ENCODE peak calls at places on chromosome 17, in five cellular contexts. O, A, G, T and V are unnamed samples.

GRCh38 chr17:51869387-51869786 is 289.1 kb downstream of the CA10 start:
- DNase-seq in O (peak), A (no peak), G (no peak), T (peak), V (no peak)

GRCh38 chr17:79691931-79692330 is 38.8 kb upstream of the ENPP7 start:
- DNase-seq in O (no peak), A (peak), G (no peak), T (no peak), V (no peak)

GRCh38 chr17:44911133-44912001 is 3.9 kb downstream of the GFAP start:
- DNase-seq in O (peak), A (peak), G (no peak), T (peak), V (no peak)

GRCh38 chr17:1907216-1907631 is 77.4 kb downstream of the RPA1 start:
- DNase-seq in O (no peak), A (peak), G (no peak), T (no peak), V (no peak)

GRCh38 chr17:48718781-48719641 is 3.3 kb downstream of the PRAC1 start:
- DNase-seq in O (no peak), A (no peak), G (no peak), T (no peak), V (no peak)

GRCh38 chr17:43316522-43317142 is 82.2 kb upstream of the ARL4D start:
- DNase-seq in O (peak), A (no peak), G (no peak), T (peak), V (no peak)

GRCh38 chr17:68424861-68425260 is 32.4 kb downstream of the WIPI1 start:
- DNase-seq in O (no peak), A (no peak), G (no peak), T (no peak), V (no peak)

GRCh38 chr17:35022536-35023063 is 40.9 kb downstream of the RFFL start:
- DNase-seq in O (peak), A (peak), G (peak), T (peak), V (peak)

GRCh38 chr17:58301504-58302150 is 20.9 kb upstream of the MPO start:
- DNase-seq in O (no peak), A (no peak), G (no peak), T (no peak), V (no peak)

GRCh38 chr17:42421479-42422332 is 1.4 kb downstream of the CAVIN1 start:
- DNase-seq in O (no peak), A (peak), G (no peak), T (peak), V (no peak)

GRCh38 chr17:64170286-64170685 is 40.3 kb upstream of the ERN1 start:
- DNase-seq in O (no peak), A (peak), G (no peak), T (no peak), V (no peak)

GRCh38 chr17:73291260-73291801 is 20.5 kb downstream of the CDC42EP4 start:
- DNase-seq in O (peak), A (peak), G (no peak), T (peak), V (no peak)

GRCh38 chr17:55067697-55068439 is 99.3 kb downstream of the STXBP4 start:
- DNase-seq in O (no peak), A (no peak), G (no peak), T (peak), V (no peak)

GRCh38 chr17:83076930-83077329 is 2.5 kb upstream of the METRNL start:
- DNase-seq in O (no peak), A (no peak), G (no peak), T (no peak), V (no peak)

GRCh38 chr17:18932360-18933055 is 19.5 kb upstream of the SLC5A10 start:
- DNase-seq in O (peak), A (no peak), G (no peak), T (no peak), V (no peak)

GRCh38 chr17:16820161-16820877 is 130.3 kb downstream of the CCDC144A start:
- DNase-seq in O (no peak), A (no peak), G (no peak), T (no peak), V (no peak)

GRCh38 chr17:82396601-82397435 is 21.3 kb upstream of the HEXD start:
- DNase-seq in O (no peak), A (peak), G (no peak), T (peak), V (no peak)

GRCh38 chr17:50565559-50566350 is 5.2 kb downstream of the CACNA1G start:
- DNase-seq in O (peak), A (no peak), G (no peak), T (no peak), V (peak)

GRCh38 chr17:12918132-12918531 is 99.7 kb downstream of the ELAC2 start:
- DNase-seq in O (no peak), A (no peak), G (no peak), T (no peak), V (peak)

GRCh38 chr17:16987830-16988601 is 16.1 kb upstream of the TNFRSF13B start:
- DNase-seq in O (peak), A (peak), G (peak), T (peak), V (peak)

GRCh38 chr17:60909405-60909804 is 231.8 kb downstream of the BCAS3 start:
- DNase-seq in O (no peak), A (no peak), G (no peak), T (no peak), V (no peak)

GRCh38 chr17:728911-729310 is 3.5 kb upstream of the TLCD3A start:
- DNase-seq in O (no peak), A (no peak), G (no peak), T (no peak), V (no peak)
- TF ChIP-seq CTCF in O (no peak), A (no peak), G (no peak), T (no peak), V (no peak)

GRCh38 chr17:65194670-65195334 is 57.6 kb downstream of the RGS9 start:
- DNase-seq in O (no peak), A (no peak), G (no peak), T (no peak), V (no peak)
- TF ChIP-seq CTCF in O (no peak), A (no peak), G (no peak), T (no peak), V (no peak)

DNA sequence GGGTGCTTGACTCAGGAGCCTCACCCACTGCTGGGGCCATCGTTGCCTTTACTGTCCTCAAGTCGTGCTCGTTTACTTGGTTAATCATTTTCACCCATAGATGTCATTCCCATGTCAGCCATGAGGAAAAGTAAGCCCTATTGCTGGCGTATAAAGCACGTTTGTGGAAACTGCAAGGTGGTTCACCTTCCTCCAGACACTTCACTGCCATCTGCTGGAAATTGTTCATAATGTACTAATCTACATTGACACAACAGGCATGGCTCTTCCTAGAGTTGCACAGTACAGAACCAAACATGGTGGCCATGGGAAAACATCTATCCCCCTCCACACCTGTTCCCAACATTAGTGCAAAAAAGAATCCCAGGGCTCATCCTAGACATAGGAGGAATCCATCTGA is 116.6 kb downstream of the ZNF18 start:
- DNase-seq in O (peak), A (no peak), G (no peak), T (peak), V (no peak)
- TF ChIP-seq CTCF in O (peak), A (no peak), G (peak), T (peak), V (peak)

GRCh38 chr17:31487063-31487647 is 95.7 kb downstream of the RAB11FIP4 start:
- DNase-seq in O (no peak), A (no peak), G (no peak), T (no peak), V (no peak)
- TF ChIP-seq CTCF in O (no peak), A (no peak), G (no peak), T (no peak), V (no peak)

GRCh38 chr17:76538941-76539340 is 903 bp upstream of the PRCD start:
- DNase-seq in O (no peak), A (no peak), G (no peak), T (no peak), V (no peak)

GRCh38 chr17:76542566-76542971 is 2.7 kb downstream of the PRCD start:
- DNase-seq in O (no peak), A (no peak), G (no peak), T (no peak), V (no peak)

GRCh38 chr17:76539631-76540271 is at the start of gene PRCD:
- DNase-seq in O (no peak), A (no peak), G (no peak), T (no peak), V (no peak)

GRCh38 chr17:76541739-76542450 is 2.1 kb downstream of the PRCD start:
- DNase-seq in O (no peak), A (no peak), G (no peak), T (no peak), V (no peak)

DNA sequence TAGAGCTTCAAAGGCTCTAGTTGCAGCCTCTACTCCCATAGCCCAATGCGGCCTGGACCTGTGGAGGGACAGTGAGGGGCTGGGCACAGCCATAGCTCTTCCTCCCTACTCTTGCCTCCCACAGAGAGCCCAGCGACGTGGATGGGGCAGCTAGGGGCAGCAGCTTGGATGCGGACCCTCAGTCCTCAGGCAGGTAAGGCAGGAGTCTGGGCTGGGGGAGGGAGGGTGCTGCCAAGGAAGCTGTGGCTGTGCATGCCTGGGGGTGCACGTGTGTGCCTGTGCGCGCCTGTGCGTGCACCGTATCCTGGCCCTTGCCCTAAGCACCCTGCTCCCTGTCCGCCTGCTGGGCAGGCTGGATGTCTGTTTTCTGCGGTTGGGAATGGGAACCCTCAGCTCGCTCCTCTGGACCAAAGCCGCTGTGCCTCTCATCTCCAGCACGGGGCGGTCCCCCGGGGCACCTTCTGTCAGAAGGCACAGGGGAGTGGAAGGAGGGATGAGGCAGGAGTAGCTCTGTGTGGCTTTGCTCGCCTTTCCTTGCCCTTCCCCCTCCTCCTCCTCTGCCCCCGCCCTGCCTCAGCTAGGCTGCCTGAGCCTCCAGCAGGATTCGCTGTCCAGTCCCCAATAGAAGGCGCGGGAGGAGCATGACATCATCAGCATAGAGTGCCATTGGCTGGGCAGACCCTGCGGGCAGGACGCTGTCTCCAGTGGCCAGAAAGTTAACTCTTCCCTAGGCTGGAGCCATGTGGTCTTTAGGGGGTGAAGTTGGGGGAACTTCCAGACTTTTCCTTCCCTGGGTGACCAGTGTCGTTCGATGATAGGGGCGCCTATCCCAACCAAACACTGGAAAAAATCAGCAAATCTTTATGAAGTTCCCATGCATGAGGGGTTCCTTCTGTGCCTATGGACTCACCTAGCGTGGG is 797 bp downstream of the PRCD start:
- DNase-seq in O (peak), A (peak), G (no peak), T (peak), V (peak)
- TF ChIP-seq CTCF in O (no peak), A (peak), G (no peak), T (no peak), V (peak)

GRCh38 chr17:39729280-39729851 is 966 bp downstream of the MIEN1 start:
- DNase-seq in O (no peak), A (no peak), G (no peak), T (no peak), V (no peak)
- TF ChIP-seq CTCF in O (no peak), A (no peak), G (no peak), T (no peak), V (no peak)

GRCh38 chr17:5837055-5837491 is 233.1 kb upstream of the WSCD1 start:
- DNase-seq in O (no peak), A (no peak), G (no peak), T (no peak), V (no peak)

GRCh38 chr17:5843366-5844026 is 226.7 kb upstream of the WSCD1 start:
- DNase-seq in O (no peak), A (no peak), G (no peak), T (no peak), V (no peak)

GRCh38 chr17:5840811-5841446 is 229.2 kb upstream of the WSCD1 start:
- DNase-seq in O (no peak), A (no peak), G (no peak), T (no peak), V (no peak)

GRCh38 chr17:5841862-5842261 is 228.3 kb upstream of the WSCD1 start:
- DNase-seq in O (no peak), A (no peak), G (no peak), T (no peak), V (no peak)

GRCh38 chr17:5838661-5839300 is 231.4 kb upstream of the WSCD1 start:
- DNase-seq in O (no peak), A (no peak), G (no peak), T (no peak), V (peak)
- TF ChIP-seq CTCF in O (no peak), A (no peak), G (no peak), T (no peak), V (peak)

DNA sequence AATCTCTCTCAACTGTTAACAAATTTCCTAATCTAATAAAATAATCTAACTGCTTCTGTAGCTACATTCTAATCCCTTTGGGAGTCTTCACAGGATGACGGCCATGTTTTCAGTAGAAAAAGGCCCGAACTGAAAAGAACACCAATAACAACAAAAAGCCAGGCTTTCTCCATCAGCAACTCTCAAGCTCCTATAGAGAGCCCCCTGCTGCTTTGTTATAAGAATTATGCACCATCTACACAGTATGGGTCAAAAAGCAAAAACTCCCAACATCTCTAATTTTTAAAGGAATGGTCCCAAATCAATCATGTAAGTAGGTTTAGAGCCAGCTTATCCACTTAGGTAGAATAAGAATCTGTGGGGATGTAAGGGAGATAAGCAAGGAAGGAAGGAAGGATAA is 163.6 kb upstream of the C17orf78 start:
- DNase-seq in O (no peak), A (no peak), G (no peak), T (peak), V (no peak)
- TF ChIP-seq CTCF in O (no peak), A (no peak), G (no peak), T (no peak), V (peak)